ENCODE peak calls at places on chromosomes 7 and 10, in seven cellular contexts. I, D, R, C, K, M and O are unnamed samples.

GRCh38 chr10:86899670-86900276 is 57.6 kb downstream of the MMRN2 start:
- DNase-seq in R (peak), K (peak), C (peak), M (peak), D (peak), I (peak), O (peak)

GRCh38 chr10:63240807-63241206 is 107.7 kb downstream of the NRBF2 start:
- DNase-seq in D (no peak), I (no peak), C (no peak), K (no peak), R (no peak), M (no peak), O (no peak)

GRCh38 chr10:98456688-98457482 is 10.2 kb upstream of the HPS1 start:
- DNase-seq in R (no peak), I (peak), D (no peak), M (no peak), C (no peak), K (no peak), O (no peak)

GRCh38 chr7:27897001-27897400 is 157.0 kb downstream of the TAX1BP1 start:
- DNase-seq in K (no peak), C (no peak), R (no peak), M (no peak), D (no peak), I (no peak), O (no peak)

GRCh38 chr10:75770634-75771081 is 339.2 kb downstream of the LRMDA start:
- DNase-seq in C (no peak), R (no peak), M (no peak), I (no peak), D (no peak), K (no peak), O (no peak)

GRCh38 chr10:13404791-13405190 is 56.7 kb upstream of the SEPHS1 start:
- DNase-seq in R (no peak), I (peak), D (no peak), C (no peak), M (no peak), K (no peak), O (no peak)

GRCh38 chr10:49397036-49397999 is 1.4 kb upstream of the DRGX start:
- DNase-seq in K (no peak), C (no peak), R (peak), D (no peak), I (peak), M (no peak), O (no peak)

GRCh38 chr7:110760341-110760740 is 330.6 kb upstream of the LRRN3 start:
- DNase-seq in I (no peak), D (no peak), M (no peak), R (no peak), K (no peak), C (no peak), O (no peak)

GRCh38 chr10:16193241-16193640 is 243.6 kb upstream of the PTER start:
- DNase-seq in C (no peak), D (no peak), R (no peak), K (no peak), M (no peak), I (no peak), O (no peak)

GRCh38 chr7:89312561-89312960 is 517.0 kb upstream of the TEX47 start:
- DNase-seq in M (no peak), C (no peak), D (no peak), K (no peak), I (no peak), R (no peak), O (no peak)

GRCh38 chr10:108789911-108790310 is 1133.4 kb downstream of the XPNPEP1 start:
- DNase-seq in C (no peak), R (no peak), D (no peak), M (no peak), K (no peak), I (no peak), O (no peak)

GRCh38 chr10:61304751-61305150 is 148.4 kb downstream of the TMEM26 start:
- DNase-seq in K (no peak), M (no peak), D (no peak), C (no peak), I (no peak), R (no peak), O (no peak)

GRCh38 chr7:1971946-1972654 is 260.6 kb downstream of the MAD1L1 start:
- DNase-seq in K (no peak), R (no peak), C (no peak), M (no peak), D (no peak), I (no peak), O (no peak)

GRCh38 chr10:105041956-105042355 is 400.9 kb downstream of the SORCS3 start:
- DNase-seq in K (no peak), I (no peak), C (no peak), M (no peak), R (no peak), D (no peak), O (no peak)

GRCh38 chr7:44307905-44308740 is 17.3 kb downstream of the CAMK2B start:
- DNase-seq in K (no peak), I (no peak), C (no peak), M (no peak), R (peak), D (no peak), O (no peak)

GRCh38 chr10:3167611-3168330 is 4.8 kb downstream of the PITRM1 start:
- DNase-seq in K (no peak), C (peak), M (no peak), I (no peak), R (no peak), D (no peak), O (no peak)

GRCh38 chr10:89625041-89625765 is 19.8 kb downstream of the PANK1 start:
- DNase-seq in I (no peak), D (no peak), R (no peak), M (no peak), K (no peak), C (peak), O (no peak)